ENCODE peak calls at places on chromosomes 3 and 15, in nine cellular contexts. One of them, this sample, is unnamed.

GRCh38 chr3:165839296-165840076 is 2.3 kb upstream of the BCHE start:
- DNase-seq in central memory CD4-positive, alpha-beta T cell: no peak
- DNase-seq in stimulated activated CD4-positive, alpha-beta T cell treated with anti-CD3 and anti-CD28 coated beads, Interleukin-2, amount 100 ng/mL, for 48 hours: no peak
- DNase-seq in stimulated activated effector memory CD8-positive, alpha-beta T cell treated with anti-CD3 and anti-CD28 coated beads, Interleukin-12 subunit alpha, Interleukin-12 subunit beta, amount 100 ng/mL, for 72 hours: no peak
- DNase-seq in HT1080: no peak
- DNase-seq in hippocampal formation: no peak
- DNase-seq in GM12892: no peak
- DNase-seq in PC-9: no peak
- DNase-seq in GM12878: no peak
- DNase-seq in this sample: peak

GRCh38 chr15:57752426-57752825 is 45.9 kb downstream of the POLR2M start:
- DNase-seq in central memory CD4-positive, alpha-beta T cell: no peak
- DNase-seq in stimulated activated CD4-positive, alpha-beta T cell treated with anti-CD3 and anti-CD28 coated beads, Interleukin-2, amount 100 ng/mL, for 48 hours: no peak
- DNase-seq in stimulated activated effector memory CD8-positive, alpha-beta T cell treated with anti-CD3 and anti-CD28 coated beads, Interleukin-12 subunit alpha, Interleukin-12 subunit beta, amount 100 ng/mL, for 72 hours: no peak
- DNase-seq in HT1080: no peak
- DNase-seq in hippocampal formation: peak
- DNase-seq in GM12892: no peak
- DNase-seq in PC-9: no peak
- DNase-seq in GM12878: no peak
- DNase-seq in this sample: peak

GRCh38 chr15:55796321-55796965 is 53.5 kb upstream of the PRTG start:
- DNase-seq in central memory CD4-positive, alpha-beta T cell: no peak
- DNase-seq in stimulated activated CD4-positive, alpha-beta T cell treated with anti-CD3 and anti-CD28 coated beads, Interleukin-2, amount 100 ng/mL, for 48 hours: no peak
- DNase-seq in stimulated activated effector memory CD8-positive, alpha-beta T cell treated with anti-CD3 and anti-CD28 coated beads, Interleukin-12 subunit alpha, Interleukin-12 subunit beta, amount 100 ng/mL, for 72 hours: no peak
- DNase-seq in HT1080: peak
- DNase-seq in hippocampal formation: no peak
- DNase-seq in GM12892: no peak
- DNase-seq in PC-9: peak
- DNase-seq in GM12878: no peak
- DNase-seq in this sample: peak

GRCh38 chr3:119604878-119605277 is 7.2 kb downstream of the PLA1A start:
- DNase-seq in central memory CD4-positive, alpha-beta T cell: no peak
- DNase-seq in stimulated activated CD4-positive, alpha-beta T cell treated with anti-CD3 and anti-CD28 coated beads, Interleukin-2, amount 100 ng/mL, for 48 hours: no peak
- DNase-seq in stimulated activated effector memory CD8-positive, alpha-beta T cell treated with anti-CD3 and anti-CD28 coated beads, Interleukin-12 subunit alpha, Interleukin-12 subunit beta, amount 100 ng/mL, for 72 hours: no peak
- DNase-seq in HT1080: peak
- DNase-seq in hippocampal formation: no peak
- DNase-seq in GM12892: no peak
- DNase-seq in PC-9: no peak
- DNase-seq in GM12878: no peak
- DNase-seq in this sample: no peak

GRCh38 chr3:184466413-184466960 is 86.6 kb downstream of the CHRD start:
- DNase-seq in central memory CD4-positive, alpha-beta T cell: no peak
- DNase-seq in stimulated activated CD4-positive, alpha-beta T cell treated with anti-CD3 and anti-CD28 coated beads, Interleukin-2, amount 100 ng/mL, for 48 hours: no peak
- DNase-seq in stimulated activated effector memory CD8-positive, alpha-beta T cell treated with anti-CD3 and anti-CD28 coated beads, Interleukin-12 subunit alpha, Interleukin-12 subunit beta, amount 100 ng/mL, for 72 hours: no peak
- DNase-seq in HT1080: no peak
- DNase-seq in hippocampal formation: no peak
- DNase-seq in GM12892: no peak
- DNase-seq in PC-9: peak
- DNase-seq in GM12878: no peak
- DNase-seq in this sample: peak

GRCh38 chr3:105354429-105354828 is 12.3 kb upstream of the ALCAM start:
- DNase-seq in central memory CD4-positive, alpha-beta T cell: no peak
- DNase-seq in stimulated activated CD4-positive, alpha-beta T cell treated with anti-CD3 and anti-CD28 coated beads, Interleukin-2, amount 100 ng/mL, for 48 hours: no peak
- DNase-seq in stimulated activated effector memory CD8-positive, alpha-beta T cell treated with anti-CD3 and anti-CD28 coated beads, Interleukin-12 subunit alpha, Interleukin-12 subunit beta, amount 100 ng/mL, for 72 hours: no peak
- DNase-seq in HT1080: no peak
- DNase-seq in hippocampal formation: no peak
- DNase-seq in GM12892: no peak
- DNase-seq in PC-9: no peak
- DNase-seq in GM12878: no peak
- DNase-seq in this sample: peak

GRCh38 chr3:128382221-128382807 is 84.4 kb downstream of the DNAJB8 start:
- DNase-seq in central memory CD4-positive, alpha-beta T cell: no peak
- DNase-seq in stimulated activated CD4-positive, alpha-beta T cell treated with anti-CD3 and anti-CD28 coated beads, Interleukin-2, amount 100 ng/mL, for 48 hours: no peak
- DNase-seq in stimulated activated effector memory CD8-positive, alpha-beta T cell treated with anti-CD3 and anti-CD28 coated beads, Interleukin-12 subunit alpha, Interleukin-12 subunit beta, amount 100 ng/mL, for 72 hours: no peak
- DNase-seq in HT1080: no peak
- DNase-seq in hippocampal formation: no peak
- DNase-seq in GM12892: no peak
- DNase-seq in PC-9: no peak
- DNase-seq in GM12878: no peak
- DNase-seq in this sample: peak

GRCh38 chr15:29348308-29348914 is 78.8 kb upstream of the NSMCE3 start:
- DNase-seq in central memory CD4-positive, alpha-beta T cell: no peak
- DNase-seq in stimulated activated CD4-positive, alpha-beta T cell treated with anti-CD3 and anti-CD28 coated beads, Interleukin-2, amount 100 ng/mL, for 48 hours: no peak
- DNase-seq in stimulated activated effector memory CD8-positive, alpha-beta T cell treated with anti-CD3 and anti-CD28 coated beads, Interleukin-12 subunit alpha, Interleukin-12 subunit beta, amount 100 ng/mL, for 72 hours: no peak
- DNase-seq in HT1080: no peak
- DNase-seq in hippocampal formation: peak
- DNase-seq in GM12892: no peak
- DNase-seq in PC-9: no peak
- DNase-seq in GM12878: no peak
- DNase-seq in this sample: peak

GRCh38 chr3:64650096-64650622 is 37.6 kb downstream of the ADAMTS9 start:
- DNase-seq in central memory CD4-positive, alpha-beta T cell: no peak
- DNase-seq in stimulated activated CD4-positive, alpha-beta T cell treated with anti-CD3 and anti-CD28 coated beads, Interleukin-2, amount 100 ng/mL, for 48 hours: no peak
- DNase-seq in stimulated activated effector memory CD8-positive, alpha-beta T cell treated with anti-CD3 and anti-CD28 coated beads, Interleukin-12 subunit alpha, Interleukin-12 subunit beta, amount 100 ng/mL, for 72 hours: no peak
- DNase-seq in HT1080: no peak
- DNase-seq in hippocampal formation: no peak
- DNase-seq in GM12892: no peak
- DNase-seq in PC-9: no peak
- DNase-seq in GM12878: no peak
- DNase-seq in this sample: peak

GRCh38 chr3:172446198-172446597 is 2.1 kb downstream of the GHSR start:
- DNase-seq in central memory CD4-positive, alpha-beta T cell: no peak
- DNase-seq in stimulated activated CD4-positive, alpha-beta T cell treated with anti-CD3 and anti-CD28 coated beads, Interleukin-2, amount 100 ng/mL, for 48 hours: no peak
- DNase-seq in stimulated activated effector memory CD8-positive, alpha-beta T cell treated with anti-CD3 and anti-CD28 coated beads, Interleukin-12 subunit alpha, Interleukin-12 subunit beta, amount 100 ng/mL, for 72 hours: no peak
- DNase-seq in HT1080: no peak
- DNase-seq in hippocampal formation: no peak
- DNase-seq in GM12892: no peak
- DNase-seq in PC-9: no peak
- DNase-seq in GM12878: no peak
- DNase-seq in this sample: no peak

This sample was measured in left kidney.